ENCODE peak calls at places on chromosomes 11 and 22, in eight cellular contexts. H is suprapubic skin; L is KG1; A is fibroblast of villous mesenchyme; G is CD8-positive, alpha-beta memory T cell; K is CD4-positive, alpha-beta T cell; T is activated naive CD4-positive, alpha-beta T cell treated with anti-CD3 and anti-CD28 coated beads, Interleukin-2, amount 50 U/mL, for 16 hours; Y is AG09309. X is an unnamed sample.

GRCh38 chr11:122524532-122524882 is 131.0 kb upstream of the UBASH3B start:
- DNase-seq in G (no peak), Y (peak), L (no peak), A (no peak), K (no peak), H (no peak), T (no peak), X (peak)

GRCh38 chr11:67698247-67698646 is 23.8 kb upstream of the ALDH3B2 start:
- DNase-seq in H (no peak), L (no peak), A (no peak), T (no peak), G (no peak), Y (no peak), K (no peak), X (peak)

GRCh38 chr11:46397526-46397925 is 6.0 kb upstream of the CHRM4 start:
- DNase-seq in H (no peak), K (no peak), Y (no peak), A (no peak), G (no peak), L (no peak), T (no peak), X (no peak)

GRCh38 chr11:18329196-18329870 is 7.0 kb downstream of the GTF2H1 start:
- DNase-seq in T (no peak), L (no peak), H (no peak), G (no peak), A (no peak), Y (no peak), K (no peak), X (no peak)

GRCh38 chr22:31139866-31140716 is at the start of gene PLA2G3:
- DNase-seq in T (no peak), Y (no peak), A (peak), L (no peak), K (no peak), G (no peak), H (no peak), X (peak)

GRCh38 chr22:27074016-27074415 is 416.6 kb downstream of the MIAT start:
- DNase-seq in Y (no peak), H (no peak), A (no peak), G (no peak), K (no peak), L (no peak), T (no peak), X (no peak)

GRCh38 chr11:2517386-2518064 is 72.7 kb downstream of the KCNQ1 start:
- DNase-seq in L (no peak), K (no peak), Y (no peak), A (no peak), T (no peak), H (no peak), G (no peak), X (no peak)

GRCh38 chr11:35582033-35582432 is 36.2 kb upstream of the FJX1 start:
- DNase-seq in H (no peak), Y (no peak), G (no peak), A (no peak), L (no peak), K (no peak), T (no peak), X (no peak)

GRCh38 chr11:44572884-44573283 is 7.4 kb downstream of the CD82 start:
- DNase-seq in Y (no peak), L (no peak), T (no peak), A (no peak), G (no peak), K (no peak), H (no peak), X (no peak)

GRCh38 chr11:130675917-130676316 is 227.5 kb downstream of the ADAMTS15 start:
- DNase-seq in A (no peak), G (no peak), Y (no peak), H (no peak), L (no peak), T (no peak), K (no peak), X (peak)

GRCh38 chr22:49352361-49353169 is 475.1 kb downstream of the BRD1 start:
- DNase-seq in K (no peak), A (no peak), Y (no peak), L (no peak), T (no peak), H (peak), G (no peak), X (no peak)

GRCh38 chr11:75663808-75664207 is 5.0 kb downstream of the MAP6 start:
- DNase-seq in G (no peak), L (no peak), T (no peak), K (no peak), A (no peak), H (no peak), Y (no peak), X (no peak)

GRCh38 chr11:96228472-96228871 is 114.5 kb downstream of the MAML2 start:
- DNase-seq in Y (no peak), L (no peak), K (no peak), H (peak), T (no peak), G (no peak), A (peak), X (peak)

GRCh38 chr11:80466570-80466969 is 1025.7 kb upstream of the TENM4 start:
- DNase-seq in K (no peak), L (no peak), Y (no peak), H (no peak), A (no peak), G (no peak), T (no peak), X (no peak)